ENCODE peak calls at places on chromosomes 12 and 14, in nine cellular contexts. Y is pancreas, G is body of pancreas, O is uterus, D is GM23338, Q is transverse colon, R is heart left ventricle, V is prostate gland, N is suprapubic skin. L is an unnamed sample.

GRCh38 chr14:30656190-30656632 is 34.1 kb downstream of the SCFD1 start:
- DNase-seq in Q (peak; percentile 25), D (peak; percentile 73), G (peak; percentile 42), N (no peak), R (no peak), O (peak; percentile 20), V (peak; percentile 7), Y (peak; percentile 12), L (peak; percentile 34)

GRCh38 chr12:22101749-22102243 is 55.8 kb downstream of the CMAS start:
- DNase-seq in V (no peak), Y (no peak), N (no peak), R (peak; percentile 23), Q (peak; percentile 10), G (peak; percentile 24), O (no peak), D (no peak), L (peak; percentile 64)

GRCh38 chr14:39841088-39841487 is 408.9 kb upstream of the FBXO33 start:
- DNase-seq in D (no peak), V (no peak), Q (no peak), O (no peak), Y (no peak), G (no peak), R (no peak), N (no peak), L (no peak)

GRCh38 chr14:101134161-101134631 is 230.7 kb upstream of the RTL1 start:
- DNase-seq in D (no peak), Y (no peak), V (peak; percentile 1), G (no peak), N (no peak), O (no peak), Q (no peak), R (no peak), L (no peak)

GRCh38 chr12:6917491-6918231 is 3.3 kb downstream of the ENO2 start:
- DNase-seq in N (no peak), D (peak; percentile 14), Q (no peak), G (no peak), R (no peak), O (no peak), Y (no peak), V (no peak), L (no peak)

GRCh38 chr14:98208074-98208675 is 1063.8 kb downstream of the BCL11B start:
- DNase-seq in D (no peak), G (no peak), V (no peak), Q (no peak), Y (no peak), O (no peak), N (no peak), R (no peak), L (no peak)

GRCh38 chr12:50213439-50213838 is 46.3 kb upstream of the CERS5 start:
- DNase-seq in O (no peak), D (no peak), R (no peak), N (no peak), V (no peak), Y (no peak), G (no peak), Q (no peak), L (no peak)

GRCh38 chr14:50619569-50620141 is 48.5 kb downstream of the SAV1 start:
- DNase-seq in O (no peak), D (peak; percentile 60), R (no peak), Q (no peak), V (no peak), Y (no peak), G (no peak), N (no peak), L (peak; percentile 41)

GRCh38 chr12:121009744-121010143 is 6.5 kb downstream of the C12orf43 start:
- DNase-seq in N (no peak), G (peak; percentile 85), Y (peak; percentile 63), O (no peak), V (peak; percentile 27), Q (peak; percentile 72), D (peak; percentile 76), R (no peak), L (peak; percentile 51)

GRCh38 chr14:54322668-54323380 is 74.0 kb upstream of the CDKN3 start:
- DNase-seq in D (no peak), Q (no peak), O (no peak), N (no peak), G (no peak), R (no peak), V (no peak), Y (no peak), L (no peak)

GRCh38 chr14:43539210-43539609 is 967.9 kb downstream of the FSCB start:
- DNase-seq in V (no peak), G (peak; percentile 54), N (no peak), O (no peak), Q (no peak), Y (no peak), D (peak; percentile 84), R (no peak), L (peak; percentile 1)

GRCh38 chr14:85764809-85765208 is 234.9 kb downstream of the FLRT2 start:
- DNase-seq in Y (no peak), D (no peak), O (no peak), G (peak; percentile 17), N (no peak), V (no peak), Q (no peak), R (no peak), L (no peak)

GRCh38 chr12:120012067-120012621 is 23.1 kb downstream of the BICDL1 start:
- DNase-seq in N (no peak), D (peak; percentile 78), R (no peak), Y (no peak), O (no peak), Q (no peak), V (no peak), G (peak; percentile 14), L (peak; percentile 29)

GRCh38 chr12:4960030-4960429 is 50.3 kb downstream of the KCNA1 start:
- DNase-seq in N (no peak), R (peak; percentile 22), D (no peak), V (no peak), G (no peak), Q (no peak), O (no peak), Y (no peak), L (no peak)

GRCh38 chr12:124863409-124864325 is at the start of gene SCARB1:
- DNase-seq in Y (peak; percentile 80), D (peak; percentile 86), V (peak; percentile 76), O (peak; percentile 77), R (peak; percentile 85), Q (peak; percentile 90), G (peak; percentile 86), N (peak; percentile 89), L (peak; percentile 94)

GRCh38 chr12:123436017-123436964 is at the start of gene RILPL2:
- DNase-seq in G (peak; percentile 90), D (peak; percentile 84), O (peak; percentile 89), V (peak; percentile 91), R (peak; percentile 90), N (peak; percentile 96), Y (peak; percentile 80), Q (peak; percentile 92), L (peak; percentile 89)

GRCh38 chr12:106205208-106206069 is 42.4 kb downstream of the CKAP4 start:
- DNase-seq in Y (no peak), D (peak; percentile 25), V (no peak), G (peak; percentile 37), O (no peak), R (peak; percentile 57), Q (no peak), N (no peak), L (no peak)

GRCh38 chr14:25882899-25883298 is 714.9 kb downstream of the NOVA1 start:
- DNase-seq in Q (no peak), V (no peak), N (no peak), O (no peak), R (no peak), Y (no peak), D (no peak), G (no peak), L (no peak)

GRCh38 chr12:1527789-1528188 is 66.6 kb downstream of the FBXL14 start:
- DNase-seq in Y (no peak), N (no peak), O (no peak), Q (no peak), D (no peak), G (no peak), R (no peak), V (no peak), L (no peak)

GRCh38 chr12:109047081-109047805 is 5.1 kb upstream of the USP30 start:
- DNase-seq in N (no peak), Q (no peak), D (no peak), O (no peak), R (no peak), Y (no peak), V (no peak), G (no peak), L (no peak)

GRCh38 chr12:116026768-116027550 is 250.5 kb downstream of the MED13L start:
- DNase-seq in Q (no peak), G (no peak), Y (no peak), D (no peak), R (no peak), O (no peak), N (no peak), V (no peak), L (no peak)

GRCh38 chr12:52965337-52965731 is 16.4 kb downstream of the KRT18 start:
- DNase-seq in G (no peak), Y (no peak), V (no peak), R (no peak), D (peak; percentile 76), N (no peak), O (no peak), Q (no peak), L (no peak)
- H3K27ac ChIP-seq in G (no peak overlapping the region), Y (no peak overlapping the region), V (no peak overlapping the region), R (no peak overlapping the region), D (no peak overlapping the region), N (no peak overlapping the region), O (peak overlapping the region; percentile 49), Q (peak overlapping the region; percentile 36), L (peak overlapping the region; percentile 39)

DNA sequence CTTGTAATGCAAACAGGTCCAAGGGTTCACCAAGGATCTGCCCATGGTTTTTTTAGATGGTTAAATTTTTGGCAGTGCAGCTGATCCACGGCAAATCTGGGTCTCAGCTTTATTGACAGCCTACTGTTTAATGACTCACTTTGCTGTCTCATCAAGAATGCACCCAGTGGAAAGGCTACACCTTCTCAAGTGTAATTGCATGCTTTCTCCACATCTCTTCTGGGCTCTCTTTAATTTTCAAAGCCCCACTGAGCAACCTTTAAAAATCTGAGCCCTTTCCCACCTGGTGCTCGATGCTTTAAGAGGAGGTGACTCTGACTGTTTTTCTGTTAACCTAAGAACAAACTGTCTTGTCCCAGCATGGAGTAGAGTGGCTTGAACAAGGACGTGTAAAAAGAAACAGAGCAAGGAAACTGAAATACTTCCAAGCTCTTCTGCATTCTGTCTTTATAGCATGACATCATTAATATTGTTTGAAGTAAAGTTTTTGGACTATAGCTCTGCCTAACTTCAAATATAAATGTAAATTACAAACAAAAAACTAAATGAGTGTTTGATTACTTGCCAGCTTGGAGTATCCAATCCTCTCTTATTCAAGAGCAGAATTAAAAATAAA is 214.2 kb upstream of the KRR1 start:
- DNase-seq in O (no peak), R (no peak), G (no peak), Q (no peak), Y (no peak), V (no peak), D (no peak), N (no peak), L (peak; percentile 72)
- TF ChIP-seq CTCF in O (no peak), R (no peak), G (no peak), Q (no peak), Y (no peak), V (no peak), D (no peak), N (no peak), L (no peak)

GRCh38 chr12:55828357-55828756 is 1.0 kb downstream of the DNAJC14 start:
- DNase-seq in V (no peak), N (peak; percentile 44), Y (no peak), G (no peak), Q (no peak), D (no peak), R (no peak), O (no peak), L (no peak)
- H3K27ac ChIP-seq in V (no peak overlapping the region), N (peak overlapping the region; percentile 94), Y (peak overlapping the region; percentile 70), G (peak overlapping the region; percentile 81), Q (peak overlapping the region; percentile 97), D (peak overlapping the region; percentile 76), R (no peak overlapping the region), O (peak overlapping the region; percentile 93), L (peak overlapping the region; percentile 96)

GRCh38 chr12:92502417-92503028 is 200.3 kb upstream of the PLEKHG7 start:
- DNase-seq in O (no peak), D (no peak), G (peak; percentile 60), Q (no peak), Y (peak; percentile 14), N (no peak), V (no peak), R (no peak), L (no peak)
- TF ChIP-seq CTCF in O (no peak), D (peak; percentile 18), G (peak; percentile 59), Q (peak; percentile 7), Y (no peak), N (no peak), V (no peak), R (no peak), L (no peak)